ENCODE peak calls at places on chromosome 9, in seven cellular contexts. One of them, this sample, is unnamed.
A peak's percentile ranks its signal among the peaks of the same experiment; 100 is the strongest.

GRCh38 chr9:36486933-36487481 is 85.7 kb upstream of the MELK start:
- DNase-seq in lower lobe of right lung: peak; percentile 74
- DNase-seq in fibroblast of lung: peak; percentile 21
- DNase-seq in T-cell: peak; percentile 43
- DNase-seq in effector memory CD4-positive, alpha-beta T cell: no peak
- DNase-seq in RKO: peak; percentile 55
- DNase-seq in activated naive CD4-positive, alpha-beta T cell treated with anti-CD3 and anti-CD28 coated beads, Interleukin-2, amount 10 ng/mL, durations not matched to agents 7 days and 5 days: peak; percentile 71
- DNase-seq in this sample: peak; percentile 19

GRCh38 chr9:124128568-124128967 is 117.0 kb downstream of the LHX2 start:
- DNase-seq in lower lobe of right lung: no peak
- DNase-seq in fibroblast of lung: no peak
- DNase-seq in T-cell: no peak
- DNase-seq in effector memory CD4-positive, alpha-beta T cell: no peak
- DNase-seq in RKO: no peak
- DNase-seq in activated naive CD4-positive, alpha-beta T cell treated with anti-CD3 and anti-CD28 coated beads, Interleukin-2, amount 10 ng/mL, durations not matched to agents 7 days and 5 days: no peak
- DNase-seq in this sample: no peak

GRCh38 chr9:80369641-80370040 is 797.9 kb downstream of the TLE4 start:
- DNase-seq in lower lobe of right lung: no peak
- DNase-seq in fibroblast of lung: no peak
- DNase-seq in T-cell: no peak
- DNase-seq in effector memory CD4-positive, alpha-beta T cell: no peak
- DNase-seq in RKO: no peak
- DNase-seq in activated naive CD4-positive, alpha-beta T cell treated with anti-CD3 and anti-CD28 coated beads, Interleukin-2, amount 10 ng/mL, durations not matched to agents 7 days and 5 days: no peak
- DNase-seq in this sample: no peak

GRCh38 chr9:96209407-96210031 is 92.5 kb downstream of the HSD17B3 start:
- DNase-seq in lower lobe of right lung: no peak
- DNase-seq in fibroblast of lung: peak; percentile 59
- DNase-seq in T-cell: no peak
- DNase-seq in effector memory CD4-positive, alpha-beta T cell: no peak
- DNase-seq in RKO: peak; percentile 16
- DNase-seq in activated naive CD4-positive, alpha-beta T cell treated with anti-CD3 and anti-CD28 coated beads, Interleukin-2, amount 10 ng/mL, durations not matched to agents 7 days and 5 days: no peak
- DNase-seq in this sample: no peak

GRCh38 chr9:90300901-90301688 is 341.5 kb downstream of the DIRAS2 start:
- DNase-seq in lower lobe of right lung: no peak
- DNase-seq in fibroblast of lung: peak; percentile 92
- DNase-seq in T-cell: no peak
- DNase-seq in effector memory CD4-positive, alpha-beta T cell: no peak
- DNase-seq in RKO: peak; percentile 95
- DNase-seq in activated naive CD4-positive, alpha-beta T cell treated with anti-CD3 and anti-CD28 coated beads, Interleukin-2, amount 10 ng/mL, durations not matched to agents 7 days and 5 days: no peak
- DNase-seq in this sample: no peak

GRCh38 chr9:133103183-133103986 is 17.7 kb downstream of the RALGDS start:
- DNase-seq in lower lobe of right lung: peak; percentile 81
- DNase-seq in fibroblast of lung: peak; percentile 10
- DNase-seq in T-cell: peak; percentile 61
- DNase-seq in effector memory CD4-positive, alpha-beta T cell: peak; percentile 31
- DNase-seq in RKO: peak; percentile 43
- DNase-seq in activated naive CD4-positive, alpha-beta T cell treated with anti-CD3 and anti-CD28 coated beads, Interleukin-2, amount 10 ng/mL, durations not matched to agents 7 days and 5 days: peak; percentile 67
- DNase-seq in this sample: no peak

GRCh38 chr9:133705576-133705975 is 32.6 kb downstream of the SARDH start:
- DNase-seq in lower lobe of right lung: no peak
- DNase-seq in fibroblast of lung: no peak
- DNase-seq in T-cell: no peak
- DNase-seq in effector memory CD4-positive, alpha-beta T cell: no peak
- DNase-seq in RKO: no peak
- DNase-seq in activated naive CD4-positive, alpha-beta T cell treated with anti-CD3 and anti-CD28 coated beads, Interleukin-2, amount 10 ng/mL, durations not matched to agents 7 days and 5 days: no peak
- DNase-seq in this sample: no peak

GRCh38 chr9:136658849-136659535 is 3.7 kb upstream of the EGFL7 start:
- DNase-seq in lower lobe of right lung: peak; percentile 48
- DNase-seq in fibroblast of lung: no peak
- DNase-seq in T-cell: peak; percentile 29
- DNase-seq in effector memory CD4-positive, alpha-beta T cell: no peak
- DNase-seq in RKO: no peak
- DNase-seq in activated naive CD4-positive, alpha-beta T cell treated with anti-CD3 and anti-CD28 coated beads, Interleukin-2, amount 10 ng/mL, durations not matched to agents 7 days and 5 days: peak; percentile 55
- DNase-seq in this sample: no peak

GRCh38 chr9:106307670-106308069 is 555.3 kb upstream of the ZNF462 start:
- DNase-seq in lower lobe of right lung: no peak
- DNase-seq in fibroblast of lung: peak; percentile 19
- DNase-seq in T-cell: no peak
- DNase-seq in effector memory CD4-positive, alpha-beta T cell: no peak
- DNase-seq in RKO: peak; percentile 34
- DNase-seq in activated naive CD4-positive, alpha-beta T cell treated with anti-CD3 and anti-CD28 coated beads, Interleukin-2, amount 10 ng/mL, durations not matched to agents 7 days and 5 days: no peak
- DNase-seq in this sample: no peak

GRCh38 chr9:70496244-70496643 is 81.8 kb upstream of the KLF9 start:
- DNase-seq in lower lobe of right lung: no peak
- DNase-seq in fibroblast of lung: no peak
- DNase-seq in T-cell: no peak
- DNase-seq in effector memory CD4-positive, alpha-beta T cell: no peak
- DNase-seq in RKO: no peak
- DNase-seq in activated naive CD4-positive, alpha-beta T cell treated with anti-CD3 and anti-CD28 coated beads, Interleukin-2, amount 10 ng/mL, durations not matched to agents 7 days and 5 days: no peak
- DNase-seq in this sample: no peak

GRCh38 chr9:131673068-131673467 is 66.8 kb downstream of the RAPGEF1 start:
- DNase-seq in lower lobe of right lung: no peak
- DNase-seq in fibroblast of lung: no peak
- DNase-seq in T-cell: no peak
- DNase-seq in effector memory CD4-positive, alpha-beta T cell: no peak
- DNase-seq in RKO: no peak
- DNase-seq in activated naive CD4-positive, alpha-beta T cell treated with anti-CD3 and anti-CD28 coated beads, Interleukin-2, amount 10 ng/mL, durations not matched to agents 7 days and 5 days: no peak
- DNase-seq in this sample: no peak

GRCh38 chr9:126032135-126032534 is 285.0 kb downstream of the PBX3 start:
- DNase-seq in lower lobe of right lung: no peak
- DNase-seq in fibroblast of lung: no peak
- DNase-seq in T-cell: no peak
- DNase-seq in effector memory CD4-positive, alpha-beta T cell: no peak
- DNase-seq in RKO: no peak
- DNase-seq in activated naive CD4-positive, alpha-beta T cell treated with anti-CD3 and anti-CD28 coated beads, Interleukin-2, amount 10 ng/mL, durations not matched to agents 7 days and 5 days: no peak
- DNase-seq in this sample: no peak

GRCh38 chr9:105403552-105404246 is 44.1 kb upstream of the FSD1L start:
- DNase-seq in lower lobe of right lung: no peak
- DNase-seq in fibroblast of lung: no peak
- DNase-seq in T-cell: no peak
- DNase-seq in effector memory CD4-positive, alpha-beta T cell: no peak
- DNase-seq in RKO: no peak
- DNase-seq in activated naive CD4-positive, alpha-beta T cell treated with anti-CD3 and anti-CD28 coated beads, Interleukin-2, amount 10 ng/mL, durations not matched to agents 7 days and 5 days: no peak
- DNase-seq in this sample: no peak

GRCh38 chr9:131237931-131238401 is 38.3 kb downstream of the FAM78A start:
- DNase-seq in lower lobe of right lung: peak; percentile 85
- DNase-seq in fibroblast of lung: peak; percentile 92
- DNase-seq in T-cell: peak; percentile 90
- DNase-seq in effector memory CD4-positive, alpha-beta T cell: peak; percentile 61
- DNase-seq in RKO: peak; percentile 43
- DNase-seq in activated naive CD4-positive, alpha-beta T cell treated with anti-CD3 and anti-CD28 coated beads, Interleukin-2, amount 10 ng/mL, durations not matched to agents 7 days and 5 days: peak; percentile 92
- DNase-seq in this sample: peak; percentile 64

GRCh38 chr9:132670359-132670815 is at the start of gene GTF3C4:
- DNase-seq in lower lobe of right lung: peak; percentile 92
- DNase-seq in fibroblast of lung: peak; percentile 41
- DNase-seq in T-cell: peak; percentile 89
- DNase-seq in effector memory CD4-positive, alpha-beta T cell: peak; percentile 77
- DNase-seq in RKO: peak; percentile 88
- DNase-seq in activated naive CD4-positive, alpha-beta T cell treated with anti-CD3 and anti-CD28 coated beads, Interleukin-2, amount 10 ng/mL, durations not matched to agents 7 days and 5 days: peak; percentile 88
- DNase-seq in this sample: peak; percentile 82

GRCh38 chr9:121599186-121599871 is 52.1 kb upstream of the DAB2IP start:
- DNase-seq in lower lobe of right lung: peak; percentile 93
- DNase-seq in fibroblast of lung: peak; percentile 47
- DNase-seq in T-cell: no peak
- DNase-seq in effector memory CD4-positive, alpha-beta T cell: no peak
- DNase-seq in RKO: no peak
- DNase-seq in activated naive CD4-positive, alpha-beta T cell treated with anti-CD3 and anti-CD28 coated beads, Interleukin-2, amount 10 ng/mL, durations not matched to agents 7 days and 5 days: no peak
- DNase-seq in this sample: peak; percentile 83

GRCh38 chr9:123020796-123021195 is 12.7 kb upstream of the GPR21 start:
- DNase-seq in lower lobe of right lung: no peak
- DNase-seq in fibroblast of lung: no peak
- DNase-seq in T-cell: no peak
- DNase-seq in effector memory CD4-positive, alpha-beta T cell: no peak
- DNase-seq in RKO: no peak
- DNase-seq in activated naive CD4-positive, alpha-beta T cell treated with anti-CD3 and anti-CD28 coated beads, Interleukin-2, amount 10 ng/mL, durations not matched to agents 7 days and 5 days: no peak
- DNase-seq in this sample: no peak

GRCh38 chr9:91896513-91897121 is 53.4 kb downstream of the ROR2 start:
- DNase-seq in lower lobe of right lung: no peak
- DNase-seq in fibroblast of lung: peak; percentile 82
- DNase-seq in T-cell: no peak
- DNase-seq in effector memory CD4-positive, alpha-beta T cell: no peak
- DNase-seq in RKO: no peak
- DNase-seq in activated naive CD4-positive, alpha-beta T cell treated with anti-CD3 and anti-CD28 coated beads, Interleukin-2, amount 10 ng/mL, durations not matched to agents 7 days and 5 days: no peak
- DNase-seq in this sample: peak; percentile 60

GRCh38 chr9:135978650-135979461 is 17.7 kb upstream of the UBAC1 start:
- DNase-seq in lower lobe of right lung: no peak
- DNase-seq in fibroblast of lung: no peak
- DNase-seq in T-cell: peak; percentile 71
- DNase-seq in effector memory CD4-positive, alpha-beta T cell: peak; percentile 28
- DNase-seq in RKO: no peak
- DNase-seq in activated naive CD4-positive, alpha-beta T cell treated with anti-CD3 and anti-CD28 coated beads, Interleukin-2, amount 10 ng/mL, durations not matched to agents 7 days and 5 days: peak; percentile 81
- DNase-seq in this sample: no peak

GRCh38 chr9:35618854-35619799 is 914 bp upstream of the CD72 start:
- DNase-seq in lower lobe of right lung: no peak
- DNase-seq in fibroblast of lung: no peak
- DNase-seq in T-cell: peak; percentile 57
- DNase-seq in effector memory CD4-positive, alpha-beta T cell: peak; percentile 34
- DNase-seq in RKO: no peak
- DNase-seq in activated naive CD4-positive, alpha-beta T cell treated with anti-CD3 and anti-CD28 coated beads, Interleukin-2, amount 10 ng/mL, durations not matched to agents 7 days and 5 days: peak; percentile 61
- DNase-seq in this sample: no peak

GRCh38 chr9:3939820-3940219 is 360.0 kb downstream of the GLIS3 start:
- DNase-seq in lower lobe of right lung: no peak
- DNase-seq in fibroblast of lung: no peak
- DNase-seq in T-cell: no peak
- DNase-seq in effector memory CD4-positive, alpha-beta T cell: no peak
- DNase-seq in RKO: no peak
- DNase-seq in activated naive CD4-positive, alpha-beta T cell treated with anti-CD3 and anti-CD28 coated beads, Interleukin-2, amount 10 ng/mL, durations not matched to agents 7 days and 5 days: no peak
- DNase-seq in this sample: no peak

GRCh38 chr9:127496974-127497373 is 45.7 kb downstream of the LRSAM1 start:
- DNase-seq in lower lobe of right lung: no peak
- DNase-seq in fibroblast of lung: no peak
- DNase-seq in T-cell: no peak
- DNase-seq in effector memory CD4-positive, alpha-beta T cell: no peak
- DNase-seq in RKO: no peak
- DNase-seq in activated naive CD4-positive, alpha-beta T cell treated with anti-CD3 and anti-CD28 coated beads, Interleukin-2, amount 10 ng/mL, durations not matched to agents 7 days and 5 days: no peak
- DNase-seq in this sample: no peak